ENCODE peak calls at places on chromosomes 7 and 10, in eight cellular contexts. One of them, this sample, is unnamed.

GRCh38 chr7:66522518-66522917 is 106.2 kb upstream of the KCTD7 start:
- DNase-seq in IMR-90: no peak
- DNase-seq in H9: no peak
- DNase-seq in endothelial cell: no peak
- DNase-seq in GM13977: no peak
- DNase-seq in NB4: peak; percentile 56
- DNase-seq in bronchial epithelial cell: no peak
- DNase-seq in thoracic aorta: no peak
- DNase-seq in this sample: no peak

GRCh38 chr7:41834805-41835694 is 132.2 kb upstream of the INHBA start:
- DNase-seq in thoracic aorta: no peak
- DNase-seq in H9: no peak
- DNase-seq in endothelial cell: no peak
- DNase-seq in GM13977: no peak
- DNase-seq in IMR-90: peak; percentile 9
- DNase-seq in NB4: no peak
- DNase-seq in bronchial epithelial cell: no peak
- DNase-seq in this sample: no peak

GRCh38 chr10:113309791-113310190 is 243.1 kb upstream of the HABP2 start:
- DNase-seq in endothelial cell: no peak
- DNase-seq in H9: no peak
- DNase-seq in thoracic aorta: no peak
- DNase-seq in IMR-90: no peak
- DNase-seq in NB4: no peak
- DNase-seq in GM13977: no peak
- DNase-seq in bronchial epithelial cell: no peak
- DNase-seq in this sample: no peak

GRCh38 chr10:22690614-22691431 is 23.6 kb downstream of the PIP4K2A start:
- DNase-seq in thoracic aorta: no peak
- DNase-seq in GM13977: no peak
- DNase-seq in H9: peak; percentile 55
- DNase-seq in IMR-90: peak; percentile 28
- DNase-seq in NB4: peak; percentile 64
- DNase-seq in bronchial epithelial cell: peak; percentile 48
- DNase-seq in endothelial cell: no peak
- DNase-seq in this sample: peak; percentile 69

GRCh38 chr7:44081266-44081748 is 1.0 kb downstream of the POLM start:
- DNase-seq in endothelial cell: no peak
- DNase-seq in NB4: peak; percentile 33
- DNase-seq in IMR-90: no peak
- DNase-seq in bronchial epithelial cell: no peak
- DNase-seq in H9: no peak
- DNase-seq in thoracic aorta: no peak
- DNase-seq in GM13977: peak; percentile 72
- DNase-seq in this sample: no peak

GRCh38 chr7:8216291-8216690 is 45.7 kb downstream of the ICA1 start:
- DNase-seq in GM13977: no peak
- DNase-seq in H9: no peak
- DNase-seq in NB4: no peak
- DNase-seq in endothelial cell: no peak
- DNase-seq in IMR-90: no peak
- DNase-seq in thoracic aorta: no peak
- DNase-seq in bronchial epithelial cell: no peak
- DNase-seq in this sample: no peak

GRCh38 chr10:84693006-84693405 is 364.6 kb downstream of the CCSER2 start:
- DNase-seq in bronchial epithelial cell: peak; percentile 49
- DNase-seq in endothelial cell: no peak
- DNase-seq in GM13977: no peak
- DNase-seq in H9: no peak
- DNase-seq in IMR-90: no peak
- DNase-seq in thoracic aorta: no peak
- DNase-seq in NB4: no peak
- DNase-seq in this sample: no peak

GRCh38 chr7:95688931-95689453 is 83.4 kb upstream of the DYNC1I1 start:
- DNase-seq in H9: no peak
- DNase-seq in thoracic aorta: no peak
- DNase-seq in NB4: no peak
- DNase-seq in endothelial cell: no peak
- DNase-seq in bronchial epithelial cell: peak; percentile 55
- DNase-seq in GM13977: no peak
- DNase-seq in IMR-90: peak; percentile 1
- DNase-seq in this sample: peak; percentile 54

GRCh38 chr10:97800474-97800873 is 28.7 kb upstream of the SFRP5 start:
- DNase-seq in bronchial epithelial cell: no peak
- DNase-seq in H9: no peak
- DNase-seq in IMR-90: no peak
- DNase-seq in thoracic aorta: no peak
- DNase-seq in endothelial cell: no peak
- DNase-seq in NB4: no peak
- DNase-seq in GM13977: no peak
- DNase-seq in this sample: no peak

GRCh38 chr7:33998487-33998886 is 93.1 kb downstream of the BMPER start:
- DNase-seq in thoracic aorta: no peak
- DNase-seq in bronchial epithelial cell: no peak
- DNase-seq in NB4: no peak
- DNase-seq in endothelial cell: no peak
- DNase-seq in H9: no peak
- DNase-seq in IMR-90: no peak
- DNase-seq in GM13977: no peak
- DNase-seq in this sample: no peak

GRCh38 chr7:153381275-153382119 is 621.9 kb downstream of the ACTR3B start:
- DNase-seq in H9: peak; percentile 65
- DNase-seq in IMR-90: no peak
- DNase-seq in NB4: peak; percentile 65
- DNase-seq in bronchial epithelial cell: no peak
- DNase-seq in endothelial cell: peak; percentile 38
- DNase-seq in thoracic aorta: no peak
- DNase-seq in GM13977: peak; percentile 24
- DNase-seq in this sample: no peak

GRCh38 chr10:124636271-124636993 is 107.7 kb downstream of the FAM53B start:
- DNase-seq in endothelial cell: no peak
- DNase-seq in H9: no peak
- DNase-seq in NB4: no peak
- DNase-seq in thoracic aorta: no peak
- DNase-seq in GM13977: no peak
- DNase-seq in IMR-90: no peak
- DNase-seq in bronchial epithelial cell: no peak
- DNase-seq in this sample: no peak
- TF ChIP-seq CTCF in endothelial cell: no peak
- TF ChIP-seq CTCF in H9: peak; percentile 48
- TF ChIP-seq CTCF in NB4: no peak
- TF ChIP-seq CTCF in thoracic aorta: no peak
- TF ChIP-seq CTCF in GM13977: peak; percentile 36
- TF ChIP-seq CTCF in IMR-90: no peak
- TF ChIP-seq CTCF in bronchial epithelial cell: no peak
- TF ChIP-seq CTCF in this sample: no peak

GRCh38 chr7:29684787-29685650 is 121.3 kb upstream of the WIPF3 start:
- DNase-seq in GM13977: peak; percentile 49
- DNase-seq in thoracic aorta: peak; percentile 8
- DNase-seq in IMR-90: peak; percentile 50
- DNase-seq in bronchial epithelial cell: peak; percentile 51
- DNase-seq in endothelial cell: peak; percentile 79
- DNase-seq in NB4: peak; percentile 85
- DNase-seq in H9: peak; percentile 72
- DNase-seq in this sample: peak; percentile 73
- TF ChIP-seq CTCF in GM13977: no peak
- TF ChIP-seq CTCF in thoracic aorta: no peak
- TF ChIP-seq CTCF in IMR-90: no peak
- TF ChIP-seq CTCF in bronchial epithelial cell: no peak
- TF ChIP-seq CTCF in endothelial cell: no peak
- TF ChIP-seq CTCF in NB4: no peak
- TF ChIP-seq CTCF in H9: no peak
- TF ChIP-seq CTCF in this sample: no peak

GRCh38 chr7:130084037-130084875 is 13.9 kb downstream of the KLHDC10 start:
- DNase-seq in endothelial cell: no peak
- DNase-seq in GM13977: no peak
- DNase-seq in thoracic aorta: no peak
- DNase-seq in NB4: peak; percentile 70
- DNase-seq in bronchial epithelial cell: peak; percentile 31
- DNase-seq in H9: no peak
- DNase-seq in IMR-90: no peak
- DNase-seq in this sample: peak; percentile 71
- TF ChIP-seq CTCF in endothelial cell: peak; percentile 67
- TF ChIP-seq CTCF in GM13977: peak; percentile 35
- TF ChIP-seq CTCF in thoracic aorta: no peak
- TF ChIP-seq CTCF in NB4: peak; percentile 60
- TF ChIP-seq CTCF in bronchial epithelial cell: peak; percentile 25
- TF ChIP-seq CTCF in H9: peak; percentile 76
- TF ChIP-seq CTCF in IMR-90: peak; percentile 35
- TF ChIP-seq CTCF in this sample: peak; percentile 29

DNA sequence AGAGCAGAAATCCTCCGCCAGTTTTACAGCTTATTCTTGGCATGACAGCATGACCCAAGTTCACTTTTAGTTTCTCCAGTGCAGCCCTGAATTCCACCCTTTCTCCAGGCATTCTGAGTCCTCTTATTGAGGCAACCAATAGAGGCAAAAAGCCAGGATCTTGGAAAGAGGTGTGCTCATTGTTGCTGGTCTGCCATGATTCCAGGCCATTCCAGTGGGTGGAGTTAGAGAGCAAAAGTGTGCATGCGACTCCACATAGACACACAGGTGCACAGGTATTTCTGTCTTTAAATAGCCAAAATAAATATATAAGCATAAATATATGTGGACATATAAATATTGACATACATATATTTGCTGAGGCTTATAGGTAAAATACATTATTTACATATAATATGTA is 224.7 kb upstream of the ADARB2 start:
- DNase-seq in IMR-90: no peak
- DNase-seq in endothelial cell: no peak
- DNase-seq in GM13977: no peak
- DNase-seq in H9: no peak
- DNase-seq in bronchial epithelial cell: no peak
- DNase-seq in NB4: no peak
- DNase-seq in thoracic aorta: no peak
- DNase-seq in this sample: peak; percentile 49
- TF ChIP-seq CTCF in IMR-90: no peak
- TF ChIP-seq CTCF in endothelial cell: no peak
- TF ChIP-seq CTCF in GM13977: peak; percentile 4
- TF ChIP-seq CTCF in H9: peak; percentile 55
- TF ChIP-seq CTCF in bronchial epithelial cell: no peak
- TF ChIP-seq CTCF in NB4: no peak
- TF ChIP-seq CTCF in thoracic aorta: no peak
- TF ChIP-seq CTCF in this sample: no peak

DNA sequence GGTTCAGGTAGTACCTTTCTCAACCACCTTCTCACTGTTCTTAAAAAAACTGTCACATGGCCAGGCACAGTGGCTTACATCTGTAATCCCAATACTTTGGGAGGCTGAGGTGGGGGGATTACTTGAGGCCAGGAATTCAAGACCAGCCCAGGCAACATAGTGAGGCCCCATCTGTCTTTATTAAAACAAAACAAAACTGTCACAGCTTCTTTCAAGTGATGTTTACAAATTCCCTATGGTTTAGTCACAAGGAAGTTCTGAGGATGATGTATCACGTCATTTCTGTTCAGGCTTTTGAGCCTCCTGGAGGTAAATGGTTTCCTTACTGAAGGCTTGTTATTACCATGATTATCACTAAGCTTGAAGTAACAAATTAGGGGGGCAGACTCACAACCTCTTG is 186.2 kb downstream of the CFTR start:
- DNase-seq in IMR-90: peak; percentile 83
- DNase-seq in GM13977: no peak
- DNase-seq in NB4: no peak
- DNase-seq in thoracic aorta: no peak
- DNase-seq in H9: no peak
- DNase-seq in endothelial cell: no peak
- DNase-seq in bronchial epithelial cell: peak; percentile 86
- DNase-seq in this sample: no peak
- TF ChIP-seq CTCF in IMR-90: no peak
- TF ChIP-seq CTCF in GM13977: no peak
- TF ChIP-seq CTCF in NB4: no peak
- TF ChIP-seq CTCF in thoracic aorta: no peak
- TF ChIP-seq CTCF in H9: no peak
- TF ChIP-seq CTCF in endothelial cell: no peak
- TF ChIP-seq CTCF in bronchial epithelial cell: no peak
- TF ChIP-seq CTCF in this sample: no peak

DNA sequence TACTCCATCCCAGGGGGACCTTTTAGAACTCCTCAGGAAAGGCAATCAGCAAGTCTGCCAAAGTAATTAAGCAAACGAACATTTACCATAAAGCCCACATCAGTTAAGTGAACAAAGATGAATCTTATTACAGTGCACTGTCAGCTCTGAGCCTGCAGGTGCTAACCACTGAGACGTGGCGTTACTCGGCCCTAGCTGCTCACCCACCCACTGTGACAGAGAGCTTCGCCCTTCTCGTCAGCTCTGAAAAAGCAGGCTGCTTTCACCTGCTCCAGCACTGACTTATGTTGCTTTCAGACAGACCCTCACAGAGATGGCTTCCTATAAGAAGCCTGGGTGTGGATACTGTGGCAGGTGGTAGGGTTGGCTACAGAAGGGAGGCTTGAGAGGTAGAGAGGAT is 57.7 kb upstream of the KCNIP2 start:
- DNase-seq in IMR-90: no peak
- DNase-seq in H9: no peak
- DNase-seq in bronchial epithelial cell: no peak
- DNase-seq in NB4: no peak
- DNase-seq in thoracic aorta: no peak
- DNase-seq in endothelial cell: no peak
- DNase-seq in GM13977: peak; percentile 57
- DNase-seq in this sample: no peak
- TF ChIP-seq CTCF in IMR-90: no peak
- TF ChIP-seq CTCF in H9: peak; percentile 40
- TF ChIP-seq CTCF in bronchial epithelial cell: no peak
- TF ChIP-seq CTCF in NB4: no peak
- TF ChIP-seq CTCF in thoracic aorta: no peak
- TF ChIP-seq CTCF in endothelial cell: no peak
- TF ChIP-seq CTCF in GM13977: peak; percentile 16
- TF ChIP-seq CTCF in this sample: no peak

GRCh38 chr10:110017940-110018339 is 10.2 kb downstream of the ADD3 start:
- DNase-seq in NB4: no peak
- DNase-seq in thoracic aorta: no peak
- DNase-seq in GM13977: no peak
- DNase-seq in IMR-90: no peak
- DNase-seq in bronchial epithelial cell: no peak
- DNase-seq in H9: no peak
- DNase-seq in endothelial cell: no peak
- DNase-seq in this sample: no peak

GRCh38 chr10:110013615-110014293 is 6.0 kb downstream of the ADD3 start:
- DNase-seq in bronchial epithelial cell: peak; percentile 71
- DNase-seq in endothelial cell: no peak
- DNase-seq in IMR-90: no peak
- DNase-seq in thoracic aorta: no peak
- DNase-seq in GM13977: no peak
- DNase-seq in NB4: peak; percentile 49
- DNase-seq in H9: no peak
- DNase-seq in this sample: peak; percentile 24

GRCh38 chr10:110020265-110020664 is 12.5 kb downstream of the ADD3 start:
- DNase-seq in thoracic aorta: no peak
- DNase-seq in endothelial cell: no peak
- DNase-seq in IMR-90: no peak
- DNase-seq in bronchial epithelial cell: no peak
- DNase-seq in H9: no peak
- DNase-seq in NB4: no peak
- DNase-seq in GM13977: no peak
- DNase-seq in this sample: no peak

GRCh38 chr10:110016957-110017514 is 9.3 kb downstream of the ADD3 start:
- DNase-seq in IMR-90: no peak
- DNase-seq in bronchial epithelial cell: no peak
- DNase-seq in endothelial cell: no peak
- DNase-seq in NB4: no peak
- DNase-seq in GM13977: no peak
- DNase-seq in H9: no peak
- DNase-seq in thoracic aorta: no peak
- DNase-seq in this sample: no peak

GRCh38 chr10:110016037-110016436 is 8.3 kb downstream of the ADD3 start:
- DNase-seq in IMR-90: peak; percentile 28
- DNase-seq in NB4: no peak
- DNase-seq in endothelial cell: no peak
- DNase-seq in thoracic aorta: no peak
- DNase-seq in GM13977: no peak
- DNase-seq in bronchial epithelial cell: peak; percentile 30
- DNase-seq in H9: peak; percentile 41
- DNase-seq in this sample: peak; percentile 28
- TF ChIP-seq CTCF in IMR-90: peak; percentile 34
- TF ChIP-seq CTCF in NB4: peak; percentile 10
- TF ChIP-seq CTCF in endothelial cell: no peak
- TF ChIP-seq CTCF in thoracic aorta: no peak
- TF ChIP-seq CTCF in GM13977: peak; percentile 28
- TF ChIP-seq CTCF in bronchial epithelial cell: peak; percentile 31
- TF ChIP-seq CTCF in H9: peak; percentile 41
- TF ChIP-seq CTCF in this sample: peak; percentile 41

This sample was measured in MCF 10A.